ENCODE peak calls at places on chromosomes 16 and 17, in ten cellular contexts. One of them, this sample, is unnamed.

GRCh38 chr16:5323284-5323683 is 225.7 kb upstream of the EEF2KMT start:
- DNase-seq in NCI-H748 treated with DMSO at 0.1 percent for 48 hours: no peak
- DNase-seq in neuronal stem cell: peak; percentile 24
- DNase-seq in ovary: no peak
- DNase-seq in non-pigmented ciliary epithelial cell: no peak
- DNase-seq in ACHN: no peak
- DNase-seq in GM10248: no peak
- DNase-seq in KG1: no peak
- DNase-seq in NCI-H2029 treated with DMSO at 0.1 percent for 48 hours: no peak
- DNase-seq in neural crest cell: no peak
- DNase-seq in this sample: no peak

GRCh38 chr16:15707332-15707731 is 57.3 kb downstream of the NDE1 start:
- DNase-seq in ACHN: no peak
- DNase-seq in NCI-H2029 treated with DMSO at 0.1 percent for 48 hours: no peak
- DNase-seq in GM10248: no peak
- DNase-seq in ovary: no peak
- DNase-seq in neuronal stem cell: no peak
- DNase-seq in KG1: no peak
- DNase-seq in neural crest cell: no peak
- DNase-seq in NCI-H748 treated with DMSO at 0.1 percent for 48 hours: no peak
- DNase-seq in non-pigmented ciliary epithelial cell: no peak
- DNase-seq in this sample: no peak

GRCh38 chr16:86101135-86101911 is 202.4 kb downstream of the IRF8 start:
- DNase-seq in NCI-H2029 treated with DMSO at 0.1 percent for 48 hours: no peak
- DNase-seq in non-pigmented ciliary epithelial cell: no peak
- DNase-seq in GM10248: no peak
- DNase-seq in neuronal stem cell: no peak
- DNase-seq in ovary: no peak
- DNase-seq in NCI-H748 treated with DMSO at 0.1 percent for 48 hours: no peak
- DNase-seq in KG1: no peak
- DNase-seq in neural crest cell: no peak
- DNase-seq in ACHN: no peak
- DNase-seq in this sample: no peak

GRCh38 chr17:44362964-44363612 is 565 bp downstream of the FAM171A2 start:
- DNase-seq in neuronal stem cell: no peak
- DNase-seq in GM10248: peak; percentile 67
- DNase-seq in ovary: peak; percentile 60
- DNase-seq in NCI-H2029 treated with DMSO at 0.1 percent for 48 hours: no peak
- DNase-seq in non-pigmented ciliary epithelial cell: no peak
- DNase-seq in neural crest cell: no peak
- DNase-seq in NCI-H748 treated with DMSO at 0.1 percent for 48 hours: no peak
- DNase-seq in KG1: no peak
- DNase-seq in ACHN: peak; percentile 22
- DNase-seq in this sample: peak; percentile 75

GRCh38 chr16:11675561-11676511 is 7.6 kb downstream of the SNN start:
- DNase-seq in ACHN: peak; percentile 64
- DNase-seq in non-pigmented ciliary epithelial cell: no peak
- DNase-seq in KG1: no peak
- DNase-seq in neuronal stem cell: no peak
- DNase-seq in NCI-H2029 treated with DMSO at 0.1 percent for 48 hours: no peak
- DNase-seq in ovary: peak; percentile 38
- DNase-seq in GM10248: no peak
- DNase-seq in neural crest cell: no peak
- DNase-seq in NCI-H748 treated with DMSO at 0.1 percent for 48 hours: no peak
- DNase-seq in this sample: no peak

GRCh38 chr16:17544785-17545184 is 74.0 kb upstream of the XYLT1 start:
- DNase-seq in non-pigmented ciliary epithelial cell: no peak
- DNase-seq in ovary: no peak
- DNase-seq in neuronal stem cell: no peak
- DNase-seq in NCI-H748 treated with DMSO at 0.1 percent for 48 hours: no peak
- DNase-seq in NCI-H2029 treated with DMSO at 0.1 percent for 48 hours: no peak
- DNase-seq in GM10248: no peak
- DNase-seq in neural crest cell: peak; percentile 5
- DNase-seq in KG1: no peak
- DNase-seq in ACHN: no peak
- DNase-seq in this sample: no peak

GRCh38 chr17:44901323-44901965 is 2.2 kb upstream of the EFTUD2 start:
- DNase-seq in KG1: no peak
- DNase-seq in neural crest cell: no peak
- DNase-seq in GM10248: no peak
- DNase-seq in non-pigmented ciliary epithelial cell: no peak
- DNase-seq in ACHN: peak; percentile 68
- DNase-seq in NCI-H2029 treated with DMSO at 0.1 percent for 48 hours: no peak
- DNase-seq in ovary: no peak
- DNase-seq in neuronal stem cell: no peak
- DNase-seq in NCI-H748 treated with DMSO at 0.1 percent for 48 hours: no peak
- DNase-seq in this sample: no peak

GRCh38 chr16:81198635-81199034 is 39.9 kb upstream of the BCO1 start:
- DNase-seq in neural crest cell: no peak
- DNase-seq in KG1: no peak
- DNase-seq in non-pigmented ciliary epithelial cell: no peak
- DNase-seq in neuronal stem cell: no peak
- DNase-seq in GM10248: no peak
- DNase-seq in NCI-H2029 treated with DMSO at 0.1 percent for 48 hours: no peak
- DNase-seq in ACHN: peak; percentile 25
- DNase-seq in NCI-H748 treated with DMSO at 0.1 percent for 48 hours: no peak
- DNase-seq in ovary: no peak
- DNase-seq in this sample: no peak

GRCh38 chr16:1014771-1015495 is 33.4 kb downstream of the SOX8 start:
- DNase-seq in NCI-H748 treated with DMSO at 0.1 percent for 48 hours: no peak
- DNase-seq in ACHN: no peak
- DNase-seq in GM10248: no peak
- DNase-seq in neuronal stem cell: no peak
- DNase-seq in NCI-H2029 treated with DMSO at 0.1 percent for 48 hours: no peak
- DNase-seq in neural crest cell: no peak
- DNase-seq in ovary: no peak
- DNase-seq in KG1: no peak
- DNase-seq in non-pigmented ciliary epithelial cell: no peak
- DNase-seq in this sample: no peak

GRCh38 chr17:17849147-17849820 is 12.5 kb upstream of the SREBF1 start:
- DNase-seq in NCI-H748 treated with DMSO at 0.1 percent for 48 hours: peak; percentile 28
- DNase-seq in GM10248: peak; percentile 65
- DNase-seq in KG1: no peak
- DNase-seq in ovary: peak; percentile 76
- DNase-seq in NCI-H2029 treated with DMSO at 0.1 percent for 48 hours: no peak
- DNase-seq in neural crest cell: no peak
- DNase-seq in ACHN: no peak
- DNase-seq in neuronal stem cell: no peak
- DNase-seq in non-pigmented ciliary epithelial cell: no peak
- DNase-seq in this sample: peak; percentile 64

GRCh38 chr17:50944902-50945720 is 79.0 kb upstream of the TOB1 start:
- DNase-seq in ovary: no peak
- DNase-seq in NCI-H2029 treated with DMSO at 0.1 percent for 48 hours: no peak
- DNase-seq in neuronal stem cell: no peak
- DNase-seq in KG1: no peak
- DNase-seq in neural crest cell: no peak
- DNase-seq in GM10248: no peak
- DNase-seq in NCI-H748 treated with DMSO at 0.1 percent for 48 hours: no peak
- DNase-seq in ACHN: no peak
- DNase-seq in non-pigmented ciliary epithelial cell: no peak
- DNase-seq in this sample: no peak

GRCh38 chr17:29840884-29841283 is 89.1 kb downstream of the SSH2 start:
- DNase-seq in non-pigmented ciliary epithelial cell: no peak
- DNase-seq in neural crest cell: no peak
- DNase-seq in ovary: no peak
- DNase-seq in NCI-H748 treated with DMSO at 0.1 percent for 48 hours: no peak
- DNase-seq in KG1: no peak
- DNase-seq in neuronal stem cell: no peak
- DNase-seq in NCI-H2029 treated with DMSO at 0.1 percent for 48 hours: no peak
- DNase-seq in ACHN: peak; percentile 28
- DNase-seq in GM10248: no peak
- DNase-seq in this sample: no peak

GRCh38 chr17:1480747-1481465 is 11.6 kb downstream of the MYO1C start:
- DNase-seq in GM10248: no peak
- DNase-seq in neural crest cell: no peak
- DNase-seq in NCI-H748 treated with DMSO at 0.1 percent for 48 hours: no peak
- DNase-seq in non-pigmented ciliary epithelial cell: no peak
- DNase-seq in ACHN: no peak
- DNase-seq in KG1: no peak
- DNase-seq in neuronal stem cell: no peak
- DNase-seq in NCI-H2029 treated with DMSO at 0.1 percent for 48 hours: no peak
- DNase-seq in ovary: no peak
- DNase-seq in this sample: no peak

GRCh38 chr16:57299009-57299718 is 14.7 kb upstream of the PLLP start:
- DNase-seq in non-pigmented ciliary epithelial cell: peak; percentile 36
- DNase-seq in neuronal stem cell: no peak
- DNase-seq in KG1: no peak
- DNase-seq in ACHN: peak; percentile 92
- DNase-seq in NCI-H2029 treated with DMSO at 0.1 percent for 48 hours: no peak
- DNase-seq in NCI-H748 treated with DMSO at 0.1 percent for 48 hours: no peak
- DNase-seq in neural crest cell: peak; percentile 47
- DNase-seq in ovary: no peak
- DNase-seq in GM10248: no peak
- DNase-seq in this sample: no peak

GRCh38 chr17:38789185-38789584 is 10.2 kb downstream of the PIP4K2B start:
- DNase-seq in NCI-H2029 treated with DMSO at 0.1 percent for 48 hours: no peak
- DNase-seq in GM10248: no peak
- DNase-seq in neural crest cell: no peak
- DNase-seq in non-pigmented ciliary epithelial cell: no peak
- DNase-seq in NCI-H748 treated with DMSO at 0.1 percent for 48 hours: no peak
- DNase-seq in ACHN: no peak
- DNase-seq in ovary: no peak
- DNase-seq in neuronal stem cell: peak; percentile 68
- DNase-seq in KG1: no peak
- DNase-seq in this sample: no peak

GRCh38 chr16:15041260-15042011 is 14.4 kb downstream of the NTAN1 start:
- DNase-seq in GM10248: no peak
- DNase-seq in neural crest cell: no peak
- DNase-seq in non-pigmented ciliary epithelial cell: no peak
- DNase-seq in NCI-H2029 treated with DMSO at 0.1 percent for 48 hours: no peak
- DNase-seq in KG1: no peak
- DNase-seq in ACHN: no peak
- DNase-seq in neuronal stem cell: no peak
- DNase-seq in ovary: peak; percentile 85
- DNase-seq in NCI-H748 treated with DMSO at 0.1 percent for 48 hours: no peak
- DNase-seq in this sample: no peak

GRCh38 chr16:30187971-30188561 is 4.7 kb downstream of the CORO1A start:
- DNase-seq in GM10248: no peak
- DNase-seq in neural crest cell: no peak
- DNase-seq in non-pigmented ciliary epithelial cell: no peak
- DNase-seq in NCI-H2029 treated with DMSO at 0.1 percent for 48 hours: no peak
- DNase-seq in KG1: no peak
- DNase-seq in ovary: no peak
- DNase-seq in neuronal stem cell: no peak
- DNase-seq in NCI-H748 treated with DMSO at 0.1 percent for 48 hours: no peak
- DNase-seq in ACHN: no peak
- DNase-seq in this sample: no peak

GRCh38 chr17:32158870-32159585 is 16.7 kb downstream of the RHOT1 start:
- DNase-seq in NCI-H2029 treated with DMSO at 0.1 percent for 48 hours: no peak
- DNase-seq in ACHN: peak; percentile 53
- DNase-seq in NCI-H748 treated with DMSO at 0.1 percent for 48 hours: no peak
- DNase-seq in ovary: no peak
- DNase-seq in KG1: no peak
- DNase-seq in GM10248: no peak
- DNase-seq in non-pigmented ciliary epithelial cell: no peak
- DNase-seq in neural crest cell: no peak
- DNase-seq in neuronal stem cell: no peak
- DNase-seq in this sample: no peak

GRCh38 chr16:70438325-70438982 is 446 bp downstream of the ST3GAL2 start:
- DNase-seq in KG1: no peak
- DNase-seq in non-pigmented ciliary epithelial cell: no peak
- DNase-seq in NCI-H748 treated with DMSO at 0.1 percent for 48 hours: no peak
- DNase-seq in GM10248: no peak
- DNase-seq in neuronal stem cell: no peak
- DNase-seq in ACHN: no peak
- DNase-seq in neural crest cell: no peak
- DNase-seq in ovary: peak; percentile 80
- DNase-seq in NCI-H2029 treated with DMSO at 0.1 percent for 48 hours: no peak
- DNase-seq in this sample: no peak

GRCh38 chr17:45809484-45809883 is 25.4 kb downstream of the CRHR1 start:
- DNase-seq in ACHN: no peak
- DNase-seq in GM10248: no peak
- DNase-seq in NCI-H2029 treated with DMSO at 0.1 percent for 48 hours: no peak
- DNase-seq in NCI-H748 treated with DMSO at 0.1 percent for 48 hours: no peak
- DNase-seq in non-pigmented ciliary epithelial cell: no peak
- DNase-seq in ovary: no peak
- DNase-seq in neural crest cell: no peak
- DNase-seq in KG1: no peak
- DNase-seq in neuronal stem cell: no peak
- DNase-seq in this sample: no peak

GRCh38 chr17:9230861-9231260 is 209.6 kb downstream of the NTN1 start:
- DNase-seq in KG1: no peak
- DNase-seq in ACHN: no peak
- DNase-seq in non-pigmented ciliary epithelial cell: no peak
- DNase-seq in neuronal stem cell: no peak
- DNase-seq in GM10248: no peak
- DNase-seq in neural crest cell: no peak
- DNase-seq in NCI-H2029 treated with DMSO at 0.1 percent for 48 hours: no peak
- DNase-seq in ovary: no peak
- DNase-seq in NCI-H748 treated with DMSO at 0.1 percent for 48 hours: no peak
- DNase-seq in this sample: no peak

GRCh38 chr16:61590577-61590976 is 445.7 kb downstream of the CDH8 start:
- DNase-seq in neural crest cell: no peak
- DNase-seq in NCI-H748 treated with DMSO at 0.1 percent for 48 hours: no peak
- DNase-seq in neuronal stem cell: no peak
- DNase-seq in NCI-H2029 treated with DMSO at 0.1 percent for 48 hours: no peak
- DNase-seq in non-pigmented ciliary epithelial cell: no peak
- DNase-seq in KG1: no peak
- DNase-seq in ACHN: no peak
- DNase-seq in ovary: no peak
- DNase-seq in GM10248: no peak
- DNase-seq in this sample: no peak

GRCh38 chr16:17396762-17397498 is 73.8 kb downstream of the XYLT1 start:
- DNase-seq in KG1: no peak
- DNase-seq in NCI-H748 treated with DMSO at 0.1 percent for 48 hours: peak; percentile 78
- DNase-seq in neuronal stem cell: no peak
- DNase-seq in ovary: peak; percentile 53
- DNase-seq in ACHN: no peak
- DNase-seq in non-pigmented ciliary epithelial cell: no peak
- DNase-seq in GM10248: no peak
- DNase-seq in neural crest cell: no peak
- DNase-seq in NCI-H2029 treated with DMSO at 0.1 percent for 48 hours: peak; percentile 95
- DNase-seq in this sample: no peak

GRCh38 chr17:77840576-77841160 is 117.8 kb upstream of the TNRC6C start:
- DNase-seq in NCI-H748 treated with DMSO at 0.1 percent for 48 hours: no peak
- DNase-seq in NCI-H2029 treated with DMSO at 0.1 percent for 48 hours: no peak
- DNase-seq in neural crest cell: no peak
- DNase-seq in ACHN: no peak
- DNase-seq in KG1: no peak
- DNase-seq in GM10248: no peak
- DNase-seq in ovary: peak; percentile 6
- DNase-seq in neuronal stem cell: no peak
- DNase-seq in non-pigmented ciliary epithelial cell: no peak
- DNase-seq in this sample: no peak

GRCh38 chr16:69535123-69536050 is 30.4 kb upstream of the NFAT5 start:
- DNase-seq in ACHN: no peak
- DNase-seq in neuronal stem cell: no peak
- DNase-seq in KG1: no peak
- DNase-seq in non-pigmented ciliary epithelial cell: peak; percentile 27
- DNase-seq in GM10248: no peak
- DNase-seq in neural crest cell: no peak
- DNase-seq in ovary: no peak
- DNase-seq in NCI-H748 treated with DMSO at 0.1 percent for 48 hours: no peak
- DNase-seq in NCI-H2029 treated with DMSO at 0.1 percent for 48 hours: no peak
- DNase-seq in this sample: no peak

GRCh38 chr17:18158022-18158600 is 25.5 kb upstream of the ALKBH5 start:
- DNase-seq in neuronal stem cell: peak; percentile 63
- DNase-seq in non-pigmented ciliary epithelial cell: peak; percentile 58
- DNase-seq in NCI-H748 treated with DMSO at 0.1 percent for 48 hours: peak; percentile 43
- DNase-seq in neural crest cell: peak; percentile 31
- DNase-seq in NCI-H2029 treated with DMSO at 0.1 percent for 48 hours: peak; percentile 53
- DNase-seq in ACHN: no peak
- DNase-seq in KG1: no peak
- DNase-seq in GM10248: peak; percentile 92
- DNase-seq in ovary: peak; percentile 96
- DNase-seq in this sample: peak; percentile 94

GRCh38 chr16:72134507-72134906 is 37.4 kb downstream of the PMFBP1 start:
- DNase-seq in NCI-H748 treated with DMSO at 0.1 percent for 48 hours: no peak
- DNase-seq in non-pigmented ciliary epithelial cell: no peak
- DNase-seq in ACHN: no peak
- DNase-seq in ovary: no peak
- DNase-seq in neuronal stem cell: no peak
- DNase-seq in KG1: no peak
- DNase-seq in NCI-H2029 treated with DMSO at 0.1 percent for 48 hours: no peak
- DNase-seq in GM10248: no peak
- DNase-seq in neural crest cell: no peak
- DNase-seq in this sample: no peak

GRCh38 chr16:73020409-73020884 is 27.5 kb downstream of the ZFHX3 start:
- DNase-seq in ovary: no peak
- DNase-seq in ACHN: peak; percentile 94
- DNase-seq in NCI-H2029 treated with DMSO at 0.1 percent for 48 hours: no peak
- DNase-seq in KG1: no peak
- DNase-seq in non-pigmented ciliary epithelial cell: peak; percentile 82
- DNase-seq in GM10248: no peak
- DNase-seq in NCI-H748 treated with DMSO at 0.1 percent for 48 hours: no peak
- DNase-seq in neuronal stem cell: no peak
- DNase-seq in neural crest cell: no peak
- DNase-seq in this sample: no peak

This sample was measured in GM13976.